ENCODE peak calls at places on chromosomes 12 and 14, in eight cellular contexts. H, S, I, P, U, Y, L and X are unnamed samples.

GRCh38 chr12:15629761-15630160 is 159.4 kb downstream of the EPS8 start:
- DNase-seq in H (no peak), S (peak; percentile 63), I (no peak), P (no peak), U (no peak), Y (no peak), L (peak; percentile 69), X (no peak)

GRCh38 chr12:41966916-41967315 is 177.8 kb downstream of the GXYLT1 start:
- DNase-seq in H (no peak), S (no peak), I (no peak), P (no peak), U (no peak), Y (no peak), L (no peak), X (no peak)

GRCh38 chr12:93115646-93116045 is 186.6 kb upstream of the EEA1 start:
- DNase-seq in H (no peak), S (peak; percentile 39), I (no peak), P (no peak), U (no peak), Y (no peak), L (peak; percentile 62), X (no peak)

GRCh38 chr12:25001311-25001710 is 52.4 kb upstream of the BCAT1 start:
- DNase-seq in H (no peak), S (no peak), I (no peak), P (no peak), U (no peak), Y (no peak), L (no peak), X (no peak)

GRCh38 chr12:50404307-50404706 is 3.6 kb downstream of the LARP4 start:
- DNase-seq in H (no peak), S (no peak), I (no peak), P (no peak), U (no peak), Y (no peak), L (no peak), X (no peak)

GRCh38 chr12:1205512-1206060 is 214.6 kb downstream of the ERC1 start:
- DNase-seq in H (no peak), S (peak; percentile 29), I (no peak), P (no peak), U (no peak), Y (no peak), L (peak; percentile 57), X (no peak)

GRCh38 chr14:74464785-74465184 is 28.3 kb downstream of the NPC2 start:
- DNase-seq in H (no peak), S (no peak), I (no peak), P (no peak), U (no peak), Y (no peak), L (no peak), X (no peak)

GRCh38 chr14:96581902-96582640 is 79.9 kb downstream of the PAPOLA start:
- DNase-seq in H (no peak), S (no peak), I (no peak), P (no peak), U (no peak), Y (no peak), L (no peak), X (no peak)

GRCh38 chr12:30457621-30458289 is 237.9 kb downstream of the IPO8 start:
- DNase-seq in H (peak; percentile 39), S (peak; percentile 65), I (no peak), P (no peak), U (peak; percentile 23), Y (no peak), L (peak; percentile 82), X (peak; percentile 40)

GRCh38 chr14:81533212-81533535 is 479 bp downstream of the SEL1L start:
- DNase-seq in H (no peak), S (no peak), I (no peak), P (peak; percentile 6), U (no peak), Y (no peak), L (no peak), X (no peak)

GRCh38 chr12:67704071-67704470 is 55.5 kb downstream of the DYRK2 start:
- DNase-seq in H (no peak), S (no peak), I (no peak), P (no peak), U (no peak), Y (no peak), L (no peak), X (no peak)

GRCh38 chr14:95597784-95598204 is 62.9 kb downstream of the GLRX5 start:
- DNase-seq in H (peak; percentile 62), S (peak; percentile 19), I (no peak), P (no peak), U (no peak), Y (no peak), L (peak; percentile 24), X (peak; percentile 17)

GRCh38 chr12:52903285-52903854 is 1.5 kb downstream of the KRT8 start:
- DNase-seq in H (peak; percentile 94), S (peak; percentile 73), I (peak; percentile 76), P (peak; percentile 69), U (peak; percentile 31), Y (peak; percentile 75), L (peak; percentile 65), X (no peak)

GRCh38 chr12:47754126-47754525 is 4.6 kb downstream of the RAPGEF3 start:
- DNase-seq in H (no peak), S (no peak), I (no peak), P (no peak), U (no peak), Y (no peak), L (no peak), X (no peak)
- H3K4me3 ChIP-seq in H (no peak overlapping the region), S (no peak overlapping the region), I (no peak overlapping the region), P (no peak overlapping the region), U (no peak overlapping the region), Y (no peak overlapping the region), L (no peak overlapping the region), X (no peak overlapping the region)

GRCh38 chr12:48486261-48486660 is 4.0 kb downstream of the C12orf54 start:
- DNase-seq in H (no peak), S (no peak), I (no peak), P (no peak), U (no peak), Y (no peak), L (no peak), X (no peak)

GRCh38 chr12:48486679-48487078 is 4.4 kb downstream of the C12orf54 start:
- DNase-seq in H (no peak), S (no peak), I (no peak), P (no peak), U (no peak), Y (no peak), L (no peak), X (no peak)

DNA sequence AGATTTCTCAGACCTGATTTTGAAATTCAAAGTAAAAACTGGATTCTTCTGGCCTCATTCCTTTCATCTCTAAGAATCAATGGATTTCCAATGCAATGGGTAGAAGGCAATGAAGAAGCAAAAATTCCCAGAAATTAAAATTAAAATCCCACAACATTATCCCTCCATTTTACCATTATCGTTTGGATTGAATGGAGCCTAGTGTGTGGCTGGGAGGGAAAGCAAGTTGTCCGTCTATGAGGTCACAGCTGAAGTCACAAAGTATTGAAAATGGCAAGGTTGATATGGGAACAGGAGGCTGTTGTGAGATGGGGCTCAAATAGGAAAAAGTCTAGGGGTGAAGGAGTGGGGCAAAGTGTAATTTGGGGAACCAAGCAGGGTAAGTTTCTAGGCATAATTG is at the start of gene C12orf54:
- DNase-seq in H (no peak), S (no peak), I (no peak), P (no peak), U (no peak), Y (no peak), L (no peak), X (no peak)
- H3K4me3 ChIP-seq in H (no peak within 1 kb of the TSS), S (no peak within 1 kb of the TSS), I (no peak within 1 kb of the TSS), P (no peak within 1 kb of the TSS), U (no peak within 1 kb of the TSS), Y (no peak within 1 kb of the TSS), L (no peak within 1 kb of the TSS), X (no peak within 1 kb of the TSS)

GRCh38 chr12:94618995-94619695 is 31.2 kb downstream of the TMCC3 start:
- DNase-seq in H (no peak), S (peak; percentile 35), I (no peak), P (no peak), U (no peak), Y (no peak), L (peak; percentile 82), X (peak; percentile 60)

GRCh38 chr12:94615284-94616216 is 34.8 kb downstream of the TMCC3 start:
- DNase-seq in H (peak; percentile 23), S (no peak), I (no peak), P (no peak), U (no peak), Y (no peak), L (peak; percentile 44), X (no peak)

GRCh38 chr12:94614288-94614721 is 36.1 kb downstream of the TMCC3 start:
- DNase-seq in H (peak; percentile 32), S (no peak), I (no peak), P (no peak), U (no peak), Y (no peak), L (peak; percentile 14), X (peak; percentile 62)

GRCh38 chr12:94617101-94617500 is 33.3 kb downstream of the TMCC3 start:
- DNase-seq in H (no peak), S (no peak), I (no peak), P (no peak), U (no peak), Y (no peak), L (no peak), X (no peak)

DNA sequence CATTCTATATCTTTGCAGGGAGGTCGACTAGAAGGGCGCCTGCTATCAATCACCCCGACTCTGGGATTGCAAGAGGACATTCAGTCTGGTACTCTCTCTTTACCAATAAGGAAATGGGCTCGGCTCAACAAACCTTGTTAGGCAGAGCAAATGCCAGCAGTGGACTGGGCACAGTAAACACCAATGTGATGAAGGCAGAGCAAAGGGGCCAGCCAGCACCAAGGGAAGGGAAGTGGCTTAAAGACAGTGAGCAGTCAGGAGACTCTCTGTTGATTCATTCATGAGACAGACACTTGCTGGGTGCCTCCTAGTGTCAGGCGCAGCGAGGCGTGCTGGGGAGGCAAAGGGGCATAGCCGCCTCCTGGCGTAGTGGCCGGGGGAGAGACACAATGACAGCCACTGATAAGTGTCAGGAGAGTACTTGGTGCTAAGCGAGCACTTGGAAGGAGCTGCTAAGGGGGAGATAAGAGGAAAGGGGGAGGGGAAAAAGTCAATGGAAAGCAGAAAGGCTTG is 34.1 kb downstream of the TMCC3 start:
- DNase-seq in H (peak; percentile 51), S (no peak), I (no peak), P (no peak), U (no peak), Y (no peak), L (no peak), X (no peak)
- H3K4me3 ChIP-seq in H (no peak overlapping the region), S (no peak overlapping the region), I (no peak overlapping the region), P (no peak overlapping the region), U (no peak overlapping the region), Y (no peak overlapping the region), L (no peak overlapping the region), X (peak overlapping the region; percentile 30)

DNA sequence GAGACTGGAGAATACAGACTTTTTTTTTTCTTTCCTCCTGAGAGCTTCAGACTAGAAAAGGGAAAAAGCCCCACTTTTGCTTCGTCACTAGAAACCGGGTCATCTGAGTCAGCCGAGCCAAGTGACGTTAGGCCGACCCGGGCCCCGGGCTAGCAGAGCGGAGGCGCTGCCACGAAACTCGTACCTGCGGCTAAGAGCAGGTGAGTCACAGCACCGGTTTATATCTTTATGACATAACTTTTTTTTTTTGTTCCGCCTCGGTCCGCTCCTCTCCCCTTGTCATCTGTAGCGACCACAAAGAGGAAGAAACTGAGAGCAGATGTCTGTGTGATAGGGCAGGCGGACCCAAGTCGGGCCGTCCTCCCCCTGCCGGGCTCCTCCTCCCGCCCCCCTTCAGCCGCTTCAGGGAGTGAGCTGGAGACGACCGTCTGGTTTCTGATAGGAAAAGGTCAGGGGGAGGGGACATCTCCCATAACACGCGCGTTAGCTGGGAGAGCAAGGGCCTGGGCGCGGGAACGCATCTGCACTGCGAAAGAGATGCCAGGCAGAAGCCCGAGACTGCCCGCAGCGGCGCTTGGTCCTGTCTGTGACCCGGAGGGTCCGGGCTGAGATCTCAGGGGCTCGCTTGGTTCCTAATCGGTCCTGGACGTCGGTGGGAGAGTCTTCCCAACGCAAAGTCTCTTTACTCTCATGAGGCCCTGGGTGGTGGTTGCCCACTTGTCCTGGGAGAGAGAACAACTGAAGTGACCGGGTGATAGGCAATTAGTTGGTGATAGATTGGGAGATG is 573 bp downstream of the TTC6 start:
- DNase-seq in H (no peak), S (no peak), I (no peak), P (peak; percentile 17), U (no peak), Y (no peak), L (no peak), X (no peak)
- H3K4me3 ChIP-seq in H (peak overlapping the region; percentile 31), S (peak overlapping the region; percentile 22), I (peak overlapping the region; percentile 52), P (peak overlapping the region; percentile 15), U (peak overlapping the region; percentile 41), Y (no peak overlapping the region), L (peak overlapping the region; percentile 17), X (peak overlapping the region; percentile 15)